ENCODE peak calls at places on chromosomes 4 and X, in eight cellular contexts. U, Q, A, T, W, J, G and B are unnamed samples.
A peak's percentile ranks its signal among the peaks of the same experiment; 100 is the strongest.

GRCh38 chr4:141075553-141075952 is 57.7 kb downstream of the RNF150 start:
- DNase-seq in A (no peak), Q (no peak), U (no peak), G (no peak), W (no peak), T (no peak), J (no peak), B (no peak)

GRCh38 chrX:10254746-10255145 is 98.0 kb downstream of the CLCN4 start:
- DNase-seq in J (no peak), W (no peak), U (no peak), G (no peak), T (peak; percentile 7), A (no peak), Q (no peak), B (no peak)

GRCh38 chr4:82419451-82419850 is 10.8 kb downstream of the HNRNPDL start:
- DNase-seq in T (no peak), G (no peak), U (no peak), A (no peak), W (no peak), Q (no peak), J (no peak), B (no peak)

GRCh38 chr4:10783351-10783750 is 98.8 kb upstream of the CLNK start:
- DNase-seq in J (no peak), G (no peak), A (no peak), T (no peak), W (no peak), U (peak; percentile 86), Q (no peak), B (no peak)

GRCh38 chr4:56086073-56086521 is 137.4 kb downstream of the CEP135 start:
- DNase-seq in W (no peak), U (no peak), A (peak; percentile 63), Q (no peak), J (no peak), T (no peak), G (no peak), B (no peak)

GRCh38 chrX:68868902-68869800 is 40.3 kb downstream of the EFNB1 start:
- DNase-seq in A (no peak), W (no peak), Q (no peak), G (no peak), T (peak; percentile 35), J (no peak), U (no peak), B (no peak)

GRCh38 chrX:73868916-73869315 is 305.9 kb downstream of the CHIC1 start:
- DNase-seq in J (no peak), A (no peak), Q (no peak), G (no peak), T (no peak), U (no peak), W (no peak), B (no peak)

GRCh38 chr4:4888695-4889094 is 29.2 kb downstream of the MSX1 start:
- DNase-seq in A (peak; percentile 56), J (no peak), W (no peak), U (no peak), T (no peak), Q (no peak), G (no peak), B (no peak)

DNA sequence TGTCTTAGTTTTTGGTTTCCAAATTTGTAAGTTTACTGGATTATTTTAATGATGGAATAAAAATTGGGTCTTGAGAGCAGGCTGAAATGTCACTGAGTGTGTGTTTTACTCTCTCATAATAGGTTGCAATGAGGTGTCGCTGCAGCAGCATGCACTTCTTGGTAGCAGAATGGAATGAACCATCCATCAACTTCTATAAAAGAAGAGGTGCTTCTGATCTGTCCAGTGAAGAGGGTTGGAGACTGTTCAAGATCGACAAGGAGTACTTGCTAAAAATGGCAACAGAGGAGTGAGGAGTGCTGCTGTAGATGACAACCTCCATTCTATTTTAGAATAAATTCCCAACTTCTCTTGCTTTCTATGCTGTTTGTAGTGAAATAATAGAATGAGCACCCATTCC is 2.6 kb downstream of the SAT1 start:
- DNase-seq in W (no peak), U (no peak), T (no peak), G (no peak), J (no peak), Q (no peak), A (no peak), B (no peak)
- H3K4me3 ChIP-seq in W (peak overlapping the region; percentile 65), U (no peak overlapping the region), T (no peak overlapping the region), G (peak overlapping the region; percentile 80), J (peak overlapping the region; percentile 82), Q (peak overlapping the region; percentile 67), A (no peak overlapping the region), B (peak overlapping the region; percentile 93)

GRCh38 chrX:97452283-97452682 is 568.6 kb downstream of the RPA4 start:
- DNase-seq in U (no peak), A (no peak), T (no peak), Q (no peak), G (no peak), J (no peak), W (no peak), B (no peak)

GRCh38 chrX:97446298-97446882 is 562.7 kb downstream of the RPA4 start:
- DNase-seq in J (no peak), T (no peak), G (no peak), Q (no peak), U (no peak), A (no peak), W (no peak), B (no peak)
- TF ChIP-seq CTCF in J (no peak), T (no peak), G (no peak), Q (no peak), U (no peak), A (peak; percentile 80), W (no peak), B (no peak)

DNA sequence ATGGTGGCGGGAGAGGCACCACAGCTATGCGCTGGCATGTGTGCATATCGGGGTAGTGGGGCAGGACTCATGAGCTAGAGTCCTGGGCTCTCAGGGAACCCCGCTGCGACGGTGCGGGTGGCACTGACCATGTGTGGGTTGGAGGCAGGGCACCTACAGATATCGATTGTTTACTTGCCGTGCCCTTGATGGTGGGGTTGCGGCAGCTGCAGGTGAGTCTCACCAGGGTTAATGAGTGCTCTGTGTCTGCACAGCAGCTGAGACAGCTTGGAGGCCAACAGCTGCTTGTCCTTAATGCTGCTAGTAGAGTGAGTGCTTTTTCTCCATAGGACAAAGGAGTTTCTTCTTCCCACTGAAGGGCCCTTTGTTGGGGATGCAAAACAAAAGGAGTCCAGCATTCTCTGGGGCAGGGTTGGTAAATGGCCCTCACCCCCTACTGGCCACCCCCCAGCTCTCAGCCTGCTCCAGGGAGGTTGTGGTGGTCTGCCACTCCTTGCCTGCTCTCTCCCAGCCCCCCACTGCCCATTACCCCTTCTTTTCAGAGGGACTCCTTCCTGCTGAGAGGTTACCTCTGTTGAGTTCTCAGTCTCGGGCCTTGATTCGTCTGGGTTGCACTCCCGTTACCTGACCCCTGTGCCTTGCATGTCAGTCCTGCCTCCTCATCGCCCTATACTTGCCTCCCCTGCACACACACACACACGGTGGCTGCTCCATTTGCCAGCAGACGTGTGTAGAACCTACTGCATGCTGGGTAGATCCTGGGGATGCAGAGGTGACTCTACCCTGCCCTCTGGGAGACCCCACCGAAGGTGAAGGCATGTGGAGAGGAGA is 52.8 kb downstream of the TBC1D14 start:
- DNase-seq in U (no peak), Q (no peak), G (peak; percentile 52), W (no peak), J (no peak), T (peak; percentile 55), A (no peak), B (no peak)
- H3K4me1 ChIP-seq in U (peaks cover 9% of the 10 kb centered on the region), Q (no peaks in the 10 kb centered on the region), G (no peaks in the 10 kb centered on the region), W (no peaks in the 10 kb centered on the region), J (peaks cover 30% of the 10 kb centered on the region), T (peaks cover 48% of the 10 kb centered on the region), A (no peaks in the 10 kb centered on the region), B (peaks cover 28% of the 10 kb centered on the region)

DNA sequence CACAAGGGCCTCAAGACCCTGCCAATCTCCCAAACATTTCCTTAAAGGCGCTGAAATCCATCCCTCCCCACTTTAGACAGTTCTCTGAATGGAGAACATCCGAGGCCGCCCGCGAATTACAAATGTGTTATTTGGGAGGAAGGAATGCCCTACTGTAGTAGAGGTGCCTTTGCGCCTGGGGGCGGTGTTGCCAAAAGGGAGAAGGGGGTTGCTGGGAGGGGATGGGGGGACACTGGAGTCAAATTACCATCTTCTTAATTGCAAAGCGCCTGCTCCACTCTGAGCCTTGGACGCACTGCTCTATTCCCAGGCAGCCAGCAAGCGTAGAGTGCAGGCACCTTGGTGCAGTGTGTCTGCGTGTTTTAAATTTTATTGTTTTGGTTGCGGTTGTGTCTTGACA is 2.7 kb downstream of the TMEM255A start:
- DNase-seq in U (no peak), G (no peak), A (peak; percentile 87), W (no peak), T (no peak), J (no peak), Q (peak; percentile 23), B (no peak)
- H3K4me3 ChIP-seq in U (no peak overlapping the region), G (no peak overlapping the region), A (peak overlapping the region; percentile 72), W (no peak overlapping the region), T (no peak overlapping the region), J (no peak overlapping the region), Q (no peak overlapping the region), B (no peak overlapping the region)

GRCh38 chrX:114717921-114718320 is 134.0 kb downstream of the HTR2C start:
- DNase-seq in U (no peak), A (peak; percentile 87), Q (no peak), T (no peak), W (no peak), J (no peak), G (no peak), B (no peak)
- TF ChIP-seq CTCF in U (no peak), A (peak; percentile 94), Q (no peak), T (no peak), W (no peak), J (no peak), G (no peak), B (no peak)

GRCh38 chr4:85499573-85499972 is 24.6 kb downstream of the ARHGAP24 start:
- DNase-seq in Q (no peak), W (no peak), T (no peak), G (no peak), U (no peak), J (no peak), A (no peak), B (no peak)
- H3K4me1 ChIP-seq in Q (no peaks in the 10 kb centered on the region), W (peaks cover 5% of the 10 kb centered on the region), T (peaks cover 37% of the 10 kb centered on the region), G (no peaks in the 10 kb centered on the region), U (peaks cover 2% of the 10 kb centered on the region), J (peaks cover 5% of the 10 kb centered on the region), A (no peaks in the 10 kb centered on the region), B (no peaks in the 10 kb centered on the region)

DNA sequence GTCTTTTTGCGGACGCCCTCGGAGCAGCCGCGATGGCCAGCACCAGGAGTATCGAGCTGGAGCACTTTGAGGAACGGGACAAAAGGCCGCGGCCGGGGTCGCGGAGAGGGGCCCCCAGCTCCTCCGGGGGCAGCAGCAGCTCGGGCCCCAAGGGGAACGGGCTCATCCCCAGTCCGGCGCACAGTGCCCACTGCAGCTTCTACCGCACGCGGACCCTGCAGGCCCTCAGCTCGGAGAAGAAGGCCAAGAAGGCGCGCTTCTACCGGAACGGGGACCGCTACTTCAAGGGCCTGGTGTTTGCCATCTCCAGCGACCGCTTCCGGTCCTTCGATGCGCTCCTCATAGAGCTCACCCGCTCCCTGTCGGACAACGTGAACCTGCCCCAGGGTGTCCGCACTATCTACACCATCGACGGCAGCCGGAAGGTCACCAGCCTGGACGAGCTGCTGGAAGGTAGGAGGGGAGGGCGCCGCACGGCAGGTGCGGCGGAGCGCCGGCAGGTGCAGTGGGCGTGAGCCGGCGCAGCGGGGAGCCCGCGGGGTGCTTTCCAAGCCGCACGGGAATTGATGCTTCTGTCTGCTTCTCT is 844 bp downstream of the DCLK2 start:
- DNase-seq in U (peak; percentile 40), W (no peak), T (peak; percentile 48), A (peak; percentile 81), G (peak; percentile 55), Q (peak; percentile 40), J (peak; percentile 23), B (peak; percentile 86)
- H3K4me3 ChIP-seq in U (peak overlapping the region; percentile 78), W (peak overlapping the region; percentile 54), T (peak overlapping the region; percentile 75), A (peak overlapping the region; percentile 72), G (peak overlapping the region; percentile 62), Q (peak overlapping the region; percentile 57), J (peak overlapping the region; percentile 77), B (peak overlapping the region; percentile 67)